ENCODE peak calls at places on chromosomes 12 and 14, in four cellular contexts. S is OCI-LY7, U is neural progenitor cell, B is HCT116. X is an unnamed sample.

GRCh38 chr12:2291182-2291832 is 238.5 kb downstream of the CACNA1C start:
- DNase-seq in S (peak), U (peak), B (peak), X (peak)

GRCh38 chr14:69129264-69129880 is 23.5 kb downstream of the DCAF5 start:
- DNase-seq in S (peak), U (peak), B (peak), X (peak)

GRCh38 chr12:25495336-25496097 is 57.6 kb downstream of the LMNTD1 start:
- DNase-seq in B (no peak), S (no peak), U (no peak), X (peak)

GRCh38 chr12:11862794-11863193 is 207.9 kb upstream of the BCL2L14 start:
- DNase-seq in U (no peak), S (no peak), B (no peak), X (no peak)

GRCh38 chr12:101612162-101612916 is 17.6 kb downstream of the MYBPC1 start:
- DNase-seq in B (no peak), U (no peak), S (no peak), X (no peak)

GRCh38 chr12:68538722-68539614 is 71.7 kb upstream of the RAP1B start:
- DNase-seq in S (no peak), U (peak), B (no peak), X (no peak)

GRCh38 chr12:117026343-117026742 is 72.9 kb downstream of the TESC start:
- DNase-seq in U (no peak), B (no peak), S (no peak), X (no peak)

GRCh38 chr14:69698572-69698971 is 68.4 kb upstream of the SRSF5 start:
- DNase-seq in U (no peak), B (no peak), S (no peak), X (no peak)

GRCh38 chr12:64400041-64400440 is 4.2 kb upstream of the XPOT start:
- DNase-seq in U (peak), S (no peak), B (no peak), X (no peak)
- H2AFZ ChIP-seq in U (peak), S (no peak), B (no peak), X (no peak)

GRCh38 chr12:124635316-124635715 is 67.9 kb upstream of the NCOR2 start:
- DNase-seq in U (no peak), B (no peak), S (no peak), X (no peak)
- H3K4me2 ChIP-seq in U (no peak), B (peak), S (no peak), X (no peak)

DNA sequence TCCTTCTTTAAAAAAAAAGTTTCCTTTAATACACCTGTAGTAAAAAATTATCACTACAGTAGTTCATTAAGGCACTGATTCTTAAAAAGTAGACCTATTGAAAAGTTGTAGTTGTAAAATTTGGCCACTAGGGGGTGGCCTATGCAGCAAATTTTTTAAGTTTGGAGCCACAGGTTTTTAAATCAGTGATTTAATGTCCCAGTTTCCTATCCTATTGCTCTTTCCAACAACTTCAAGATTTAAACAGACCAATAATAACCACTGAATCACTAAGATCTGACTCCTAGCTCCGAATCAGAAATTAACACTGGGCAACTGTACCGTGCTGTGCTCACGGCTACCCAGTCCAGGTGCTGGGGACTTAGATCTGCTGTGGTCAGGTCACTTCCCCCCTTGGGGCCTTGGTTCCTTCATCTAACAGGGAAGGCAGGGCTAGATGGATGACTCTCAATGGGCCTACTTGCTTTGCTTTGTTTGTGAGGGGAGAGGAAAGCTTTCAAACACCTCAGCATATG is 279.3 kb downstream of the MED13L start:
- DNase-seq in U (peak), B (peak), S (peak), X (peak)
- TF ChIP-seq EZH2phosphoT487 in U (no peak), B (no peak), S (no peak), X (no peak)

GRCh38 chr12:76688001-76688400 is 75.9 kb upstream of the ZDHHC17 start:
- DNase-seq in U (no peak), S (no peak), B (no peak), X (no peak)
- H2AFZ ChIP-seq in U (peak), S (no peak), B (no peak), X (peak)

DNA sequence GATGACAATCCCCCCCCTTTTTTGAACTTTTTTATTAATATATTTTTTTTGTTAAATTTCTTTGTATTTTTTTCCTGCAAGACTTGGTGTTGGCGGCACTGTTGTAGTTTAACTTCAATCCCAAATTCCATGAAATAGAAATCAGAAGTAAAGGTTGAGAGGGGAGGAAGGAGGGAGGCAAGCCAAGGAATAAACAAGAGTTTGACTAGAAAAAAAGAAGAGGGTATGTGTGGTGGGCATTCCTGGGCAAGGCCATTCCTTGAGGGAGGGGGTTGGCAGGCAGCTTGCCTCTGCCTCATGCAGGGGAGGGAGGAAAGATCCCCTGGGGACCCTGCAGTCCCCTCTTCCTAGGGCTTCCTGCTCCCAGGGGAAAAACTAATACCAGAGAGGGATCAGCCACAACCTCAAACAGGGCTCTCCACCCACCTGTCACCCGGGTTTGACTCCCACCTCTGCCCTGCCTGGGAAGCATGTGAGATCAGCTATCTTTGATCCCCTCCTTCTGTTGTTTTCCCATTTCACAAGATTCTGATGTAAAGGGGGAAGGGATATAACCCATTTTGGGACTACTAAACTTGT is 519 bp upstream of the AP1G2 start:
- DNase-seq in B (no peak), U (no peak), S (no peak), X (no peak)
- H3K4me2 ChIP-seq in B (peak), U (peak), S (peak), X (peak)